ENCODE peak calls at places on chromosomes 6 and 20, in four cellular contexts. J is posterior cingulate gyrus, T is COLO829, P is H9. Z is an unnamed sample.

GRCh38 chr20:43949741-43950618 is 35.3 kb downstream of the TOX2 start:
- DNase-seq in J (peak; percentile 84), T (no peak), P (no peak), Z (peak; percentile 69)

GRCh38 chr6:6803180-6803978 is 214.9 kb downstream of the LY86 start:
- DNase-seq in J (peak; percentile 73), T (no peak), P (no peak), Z (no peak)

GRCh38 chr20:50412069-50412468 is 98.1 kb upstream of the PTPN1 start:
- DNase-seq in J (no peak), T (no peak), P (no peak), Z (no peak)

GRCh38 chr6:108492131-108492766 is 68.5 kb upstream of the FOXO3 start:
- DNase-seq in J (no peak), T (peak; percentile 22), P (no peak), Z (no peak)

GRCh38 chr6:139490482-139490881 is 116.0 kb upstream of the CITED2 start:
- DNase-seq in J (no peak), T (no peak), P (no peak), Z (no peak)

GRCh38 chr6:142223938-142224337 is 76.9 kb downstream of the VTA1 start:
- DNase-seq in J (no peak), T (no peak), P (no peak), Z (no peak)

GRCh38 chr6:144652292-144652891 is 367.3 kb downstream of the UTRN start:
- DNase-seq in J (no peak), T (peak; percentile 6), P (no peak), Z (no peak)

GRCh38 chr6:137819740-137820139 is 47.3 kb upstream of the TNFAIP3 start:
- DNase-seq in J (no peak), T (no peak), P (no peak), Z (peak; percentile 33)

GRCh38 chr20:6104493-6105188 is 18.2 kb downstream of the FERMT1 start:
- DNase-seq in J (no peak), T (no peak), P (no peak), Z (no peak)

GRCh38 chr20:347640-348484 is 951 bp downstream of the NRSN2 start:
- DNase-seq in J (peak; percentile 99), T (peak; percentile 99), P (peak; percentile 97), Z (no peak)

GRCh38 chr20:52200870-52201269 is 9.3 kb upstream of the ZFP64 start:
- DNase-seq in J (no peak), T (no peak), P (no peak), Z (no peak)

GRCh38 chr6:116410945-116411623 is 40.3 kb downstream of the DSE start:
- DNase-seq in J (no peak), T (no peak), P (no peak), Z (no peak)

GRCh38 chr20:36823126-36823525 is 49.6 kb upstream of the DSN1 start:
- DNase-seq in J (no peak), T (no peak), P (no peak), Z (no peak)

Z was measured in CD8-positive, alpha-beta T cell.